ENCODE peak calls at places on chromosomes 4 and X, in seven cellular contexts. R is transverse colon; U is effector memory CD4-positive, alpha-beta T cell; M is Peyer's patch; W is right lobe of liver; L is GM23338; X is suprapubic skin. T is an unnamed sample.

GRCh38 chr4:155392486-155393184 is 15.9 kb upstream of the MAP9 start:
- DNase-seq in R (no peak), U (no peak), M (no peak), W (no peak), L (no peak), X (no peak), T (no peak)

GRCh38 chrX:8189096-8189830 is 18.2 kb upstream of the VCX2 start:
- DNase-seq in R (no peak), U (no peak), M (no peak), W (no peak), L (no peak), X (no peak), T (no peak)

GRCh38 chrX:102085706-102086105 is 39.8 kb upstream of the TCEAL2 start:
- DNase-seq in R (no peak), U (no peak), M (no peak), W (no peak), L (peak; percentile 41), X (no peak), T (no peak)

GRCh38 chr4:158163941-158164665 is 8.7 kb downstream of the GASK1B start:
- DNase-seq in R (no peak), U (no peak), M (no peak), W (no peak), L (no peak), X (no peak), T (no peak)

GRCh38 chr4:58139269-58139668 is 1029.1 kb upstream of the IGFBP7 start:
- DNase-seq in R (no peak), U (no peak), M (no peak), W (no peak), L (no peak), X (no peak), T (no peak)

GRCh38 chr4:151418385-151418784 is 9.4 kb downstream of the FHIP1A start:
- DNase-seq in R (no peak), U (no peak), M (no peak), W (no peak), L (no peak), X (no peak), T (no peak)

GRCh38 chr4:114399085-114399484 is 199.5 kb upstream of the UGT8 start:
- DNase-seq in R (no peak), U (no peak), M (peak; percentile 57), W (no peak), L (peak; percentile 44), X (no peak), T (no peak)

GRCh38 chr4:110294165-110294564 is 95.8 kb upstream of the ELOVL6 start:
- DNase-seq in R (no peak), U (no peak), M (no peak), W (no peak), L (no peak), X (no peak), T (no peak)

GRCh38 chr4:86653237-86653865 is 59.2 kb downstream of the PTPN13 start:
- DNase-seq in R (peak; percentile 8), U (no peak), M (no peak), W (no peak), L (peak; percentile 72), X (no peak), T (no peak)

GRCh38 chrX:38896724-38897298 is 95.6 kb downstream of the MID1IP1 start:
- DNase-seq in R (no peak), U (no peak), M (no peak), W (no peak), L (no peak), X (no peak), T (no peak)

GRCh38 chrX:40987413-40987812 is 97.8 kb upstream of the USP9X start:
- DNase-seq in R (no peak), U (no peak), M (no peak), W (no peak), L (peak; percentile 30), X (no peak), T (no peak)

GRCh38 chr4:38163216-38164006 is 203.2 kb downstream of the PTTG2 start:
- DNase-seq in R (no peak), U (no peak), M (no peak), W (no peak), L (no peak), X (no peak), T (no peak)

GRCh38 chrX:38807873-38808272 is 6.6 kb downstream of the MID1IP1 start:
- DNase-seq in R (no peak), U (no peak), M (no peak), W (no peak), L (peak; percentile 49), X (no peak), T (no peak)

GRCh38 chrX:138885886-138886285 is 174.4 kb upstream of the FGF13 start:
- DNase-seq in R (no peak), U (no peak), M (no peak), W (no peak), L (no peak), X (no peak), T (no peak)

GRCh38 chrX:120309873-120310730 is 1.2 kb downstream of the TMEM255A start:
- DNase-seq in R (no peak), U (no peak), M (no peak), W (no peak), L (peak; percentile 49), X (no peak), T (no peak)

GRCh38 chr4:176902710-176903323 is 110.1 kb upstream of the VEGFC start:
- DNase-seq in R (no peak), U (no peak), M (no peak), W (no peak), L (no peak), X (no peak), T (no peak)

GRCh38 chr4:183455431-183456145 is 11.2 kb downstream of the CDKN2AIP start:
- DNase-seq in R (no peak), U (no peak), M (no peak), W (no peak), L (no peak), X (no peak), T (no peak)

GRCh38 chr4:177087060-177087459 is 222.6 kb upstream of the NEIL3 start:
- DNase-seq in R (no peak), U (no peak), M (no peak), W (no peak), L (peak; percentile 2), X (no peak), T (no peak)

GRCh38 chrX:21837056-21837455 is 2.4 kb upstream of the MBTPS2 start:
- DNase-seq in R (no peak), U (no peak), M (no peak), W (no peak), L (no peak), X (no peak), T (no peak)

GRCh38 chrX:127877358-127877757 is 174.8 kb downstream of the ACTRT1 start:
- DNase-seq in R (no peak), U (no peak), M (no peak), W (no peak), L (no peak), X (no peak), T (no peak)

GRCh38 chrX:153845842-153846241 is 15.5 kb upstream of the PDZD4 start:
- DNase-seq in R (no peak), U (no peak), M (no peak), W (no peak), L (peak; percentile 65), X (no peak), T (no peak)

GRCh38 chr4:184932343-184932742 is 85.9 kb upstream of the HELT start:
- DNase-seq in R (no peak), U (no peak), M (no peak), W (no peak), L (no peak), X (no peak), T (no peak)

GRCh38 chrX:70166601-70167590 is 10.4 kb upstream of the DGAT2L6 start:
- DNase-seq in R (no peak), U (no peak), M (no peak), W (no peak), L (no peak), X (no peak), T (no peak)

GRCh38 chr4:169383724-169384123 is 113.0 kb upstream of the SH3RF1 start:
- DNase-seq in R (no peak), U (no peak), M (no peak), W (no peak), L (no peak), X (no peak), T (no peak)

DNA sequence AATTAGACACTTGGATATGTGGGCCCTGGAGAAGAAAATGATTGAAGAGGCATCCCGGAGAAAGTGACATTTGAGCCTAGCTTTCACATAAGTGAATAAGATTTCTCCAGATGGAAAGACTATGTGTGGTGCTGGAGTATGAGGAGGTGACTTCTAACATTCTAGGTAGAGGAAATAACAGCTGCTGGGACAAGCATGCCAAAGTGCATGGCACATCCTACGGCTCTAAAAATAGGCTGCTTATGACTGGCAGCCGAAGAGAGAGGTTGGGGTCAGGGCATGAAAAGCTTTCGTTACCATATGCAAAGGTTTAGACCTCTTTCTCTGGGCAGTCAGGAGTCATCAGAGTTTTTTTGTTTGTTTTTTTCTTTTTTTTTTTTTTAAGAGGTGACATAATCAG is 142.0 kb downstream of the SOX3 start:
- DNase-seq in R (no peak), U (no peak), M (no peak), W (no peak), L (no peak), X (no peak), T (no peak)
- H3K27ac ChIP-seq in R (no peak overlapping the region), U (no peak overlapping the region), M (no peak overlapping the region), W (no peak overlapping the region), L (no peak overlapping the region), X (no peak overlapping the region), T (no peak overlapping the region)

GRCh38 chr4:52714597-52715254 is 36.5 kb downstream of the ERVMER34-1 start:
- DNase-seq in R (no peak), U (no peak), M (no peak), W (no peak), L (no peak), X (no peak), T (no peak)
- H3K27ac ChIP-seq in R (no peak overlapping the region), U (no peak overlapping the region), M (no peak overlapping the region), W (no peak overlapping the region), L (peak overlapping the region; percentile 92), X (no peak overlapping the region), T (peak overlapping the region; percentile 7)

GRCh38 chr4:140239311-140239710 is 85.3 kb upstream of the MAML3 start:
- DNase-seq in R (no peak), U (no peak), M (no peak), W (no peak), L (no peak), X (no peak), T (no peak)
- H3K27ac ChIP-seq in R (peak overlapping the region; percentile 93), U (no peak overlapping the region), M (no peak overlapping the region), W (peak overlapping the region; percentile 90), L (no peak overlapping the region), X (no peak overlapping the region), T (no peak overlapping the region)

DNA sequence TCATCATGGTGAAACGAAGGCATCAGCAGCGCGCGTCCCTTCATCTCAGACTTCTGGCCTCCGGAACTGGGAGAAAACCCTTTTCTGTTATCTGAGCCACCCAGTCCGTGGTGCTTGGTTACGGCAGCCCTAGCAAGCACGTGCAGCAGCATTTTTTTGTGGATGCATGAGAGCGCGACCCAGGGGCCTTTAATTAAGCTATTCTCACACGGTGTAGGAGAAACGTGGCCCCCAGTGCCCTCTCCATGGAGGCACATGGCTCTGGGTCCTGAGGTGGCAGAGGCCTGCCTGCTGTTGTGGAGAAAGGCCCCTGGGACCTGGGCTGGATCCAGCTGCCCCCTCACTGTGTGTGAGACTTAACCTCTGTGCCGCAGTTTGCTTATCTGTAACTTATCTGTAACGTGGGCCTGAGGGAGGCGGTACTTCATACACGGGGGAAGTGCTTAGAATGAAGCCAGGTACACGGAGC is 9.5 kb downstream of the CLCN4 start:
- DNase-seq in R (no peak), U (no peak), M (no peak), W (no peak), L (no peak), X (no peak), T (no peak)
- H3K27ac ChIP-seq in R (no peak overlapping the region), U (no peak overlapping the region), M (no peak overlapping the region), W (no peak overlapping the region), L (no peak overlapping the region), X (no peak overlapping the region), T (no peak overlapping the region)

GRCh38 chrX:57905141-57905540 is 5.1 kb downstream of the ZXDA start:
- DNase-seq in R (no peak), U (no peak), M (no peak), W (no peak), L (no peak), X (no peak), T (no peak)
- H3K27ac ChIP-seq in R (peak overlapping the region; percentile 12), U (peak overlapping the region; percentile 14), M (peak overlapping the region; percentile 40), W (no peak overlapping the region), L (no peak overlapping the region), X (no peak overlapping the region), T (no peak overlapping the region)